ENCODE peak calls at places on chromosome 10, in ten cellular contexts. B is ecto neural progenitor cell; D is NCI-H1105 treated with DMSO at 0.1 percent for 48 hours; H is stimulated activated CD4-positive, alpha-beta T cell treated with anti-CD3 and anti-CD28 coated beads, Interleukin-1b, Interleukin-23, amount 100 ng/mL, for 1 hour; N is amniotic epithelial cell; R is left kidney; U is endodermal cell; C is aorta; P is GM04504; Z is activated CD8-positive, alpha-beta memory T cell treated with anti-CD3 and anti-CD28 coated beads, Interleukin-2, amount 10 ng/mL, durations not matched to agents 7 days and 5 days. L is an unnamed sample.

GRCh38 chr10:28393956-28394568 is 91.2 kb upstream of the MPP7 start:
- DNase-seq in H (peak), N (peak), B (peak), C (peak), Z (peak), U (peak), P (peak), R (peak), D (peak), L (peak)

GRCh38 chr10:74223755-74224530 is 72.9 kb downstream of the ADK start:
- DNase-seq in H (no peak), U (no peak), C (no peak), Z (no peak), D (no peak), P (peak), R (no peak), N (peak), B (no peak), L (no peak)

GRCh38 chr10:6300106-6300783 is 97.5 kb downstream of the PFKFB3 start:
- DNase-seq in Z (peak), C (no peak), N (peak), B (no peak), P (peak), U (no peak), H (no peak), D (no peak), R (peak), L (no peak)

GRCh38 chr10:123241391-123242141 is 87.4 kb downstream of the BUB3 start:
- DNase-seq in H (no peak), P (no peak), C (no peak), Z (peak), B (no peak), U (no peak), R (no peak), D (no peak), N (no peak), L (no peak)

GRCh38 chr10:3485287-3485686 is 299.7 kb downstream of the KLF6 start:
- DNase-seq in R (no peak), N (no peak), D (no peak), Z (no peak), B (no peak), H (no peak), P (no peak), U (no peak), C (no peak), L (no peak)

GRCh38 chr10:23390809-23391208 is 46.2 kb upstream of the C10orf67 start:
- DNase-seq in U (no peak), P (no peak), B (no peak), D (no peak), H (no peak), C (no peak), R (no peak), N (no peak), Z (no peak), L (no peak)

GRCh38 chr10:104795411-104795810 is 154.3 kb downstream of the SORCS3 start:
- DNase-seq in U (no peak), C (no peak), D (no peak), B (no peak), H (no peak), N (no peak), P (no peak), R (no peak), Z (no peak), L (no peak)

GRCh38 chr10:14601872-14602725 is 172.6 kb downstream of the FAM107B start:
- DNase-seq in H (no peak), B (no peak), P (peak), R (peak), N (peak), D (no peak), C (no peak), Z (peak), U (no peak), L (no peak)

GRCh38 chr10:101161494-101162299 is 30.6 kb downstream of the TLX1 start:
- DNase-seq in B (peak), R (peak), Z (peak), U (peak), P (peak), C (peak), N (peak), H (peak), D (peak), L (peak)

GRCh38 chr10:74079914-74080590 is 70.6 kb downstream of the AP3M1 start:
- DNase-seq in R (no peak), H (no peak), Z (no peak), N (no peak), D (no peak), U (no peak), B (no peak), P (no peak), C (no peak), L (no peak)

GRCh38 chr10:85544956-85545355 is 821.6 kb downstream of the GRID1 start:
- DNase-seq in B (no peak), U (peak), N (no peak), Z (no peak), D (no peak), R (no peak), P (no peak), C (no peak), H (no peak), L (no peak)

GRCh38 chr10:95755511-95756004 is 405 bp upstream of the ENTPD1 start:
- DNase-seq in Z (peak), N (no peak), D (no peak), U (peak), P (no peak), R (peak), B (no peak), C (no peak), H (no peak), L (no peak)

GRCh38 chr10:78624791-78625190 is 444.0 kb upstream of the ZMIZ1 start:
- DNase-seq in U (peak), C (no peak), D (no peak), H (no peak), P (no peak), Z (no peak), N (no peak), B (no peak), R (no peak), L (no peak)

GRCh38 chr10:33927347-33927746 is 592.9 kb upstream of the NRP1 start:
- DNase-seq in N (no peak), H (no peak), P (no peak), D (peak), B (no peak), Z (no peak), C (no peak), R (peak), U (no peak), L (peak)

GRCh38 chr10:73793456-73793855 is 8.1 kb downstream of the ZSWIM8 start:
- DNase-seq in U (no peak), Z (no peak), H (no peak), C (peak), R (no peak), P (no peak), D (no peak), N (no peak), B (no peak), L (no peak)

GRCh38 chr10:3850999-3851937 is 66.3 kb upstream of the KLF6 start:
- DNase-seq in P (peak), Z (no peak), H (no peak), C (no peak), D (no peak), R (peak), N (peak), U (no peak), B (no peak), L (no peak)

GRCh38 chr10:74852406-74852805 is 26.0 kb downstream of the KAT6B start:
- DNase-seq in D (no peak), U (no peak), P (no peak), R (no peak), B (no peak), C (no peak), H (no peak), Z (no peak), N (no peak), L (no peak)

GRCh38 chr10:126049741-126050140 is 153.4 kb downstream of the FANK1 start:
- DNase-seq in R (peak), B (no peak), D (no peak), N (peak), U (no peak), Z (no peak), C (no peak), H (no peak), P (peak), L (no peak)

GRCh38 chr10:94361161-94361794 is 1.5 kb downstream of the NOC3L start:
- DNase-seq in C (no peak), U (no peak), D (no peak), H (no peak), B (no peak), P (no peak), N (peak), Z (no peak), R (no peak), L (no peak)

GRCh38 chr10:112960151-112960681 is 10.2 kb downstream of the TCF7L2 start:
- DNase-seq in H (no peak), Z (no peak), N (peak), B (no peak), D (no peak), C (no peak), R (no peak), P (no peak), U (no peak), L (no peak)

GRCh38 chr10:127426746-127427145 is 122.4 kb upstream of the NPS start:
- DNase-seq in H (no peak), N (no peak), B (no peak), Z (no peak), U (no peak), R (no peak), C (no peak), P (peak), D (no peak), L (no peak)

GRCh38 chr10:88851706-88852105 is at the start of gene ANKRD22:
- DNase-seq in B (no peak), Z (no peak), D (no peak), C (no peak), U (peak), H (no peak), N (peak), P (no peak), R (peak), L (peak)

GRCh38 chr10:48390933-48391845 is 84.7 kb downstream of the MAPK8 start:
- DNase-seq in Z (no peak), P (no peak), N (peak), C (no peak), D (no peak), U (no peak), R (no peak), B (no peak), H (no peak), L (no peak)

GRCh38 chr10:35685402-35685801 is 43.3 kb upstream of the FZD8 start:
- DNase-seq in R (peak), U (no peak), H (no peak), N (no peak), D (no peak), C (no peak), Z (no peak), P (no peak), B (no peak), L (no peak)

GRCh38 chr10:97886264-97886663 is 36.6 kb downstream of the GOLGA7B start:
- DNase-seq in H (no peak), R (peak), B (no peak), C (no peak), D (no peak), Z (no peak), N (no peak), P (no peak), U (no peak), L (no peak)

GRCh38 chr10:13414855-13415254 is 66.8 kb upstream of the SEPHS1 start:
- DNase-seq in D (no peak), Z (no peak), H (no peak), P (peak), R (peak), N (peak), C (no peak), U (peak), B (no peak), L (no peak)

GRCh38 chr10:14282271-14282670 is 48.5 kb downstream of the FRMD4A start:
- DNase-seq in P (no peak), B (no peak), C (no peak), H (no peak), R (peak), D (no peak), Z (no peak), U (no peak), N (peak), L (no peak)

GRCh38 chr10:133159950-133160812 is at the start of gene KNDC1:
- DNase-seq in P (no peak), Z (peak), U (peak), R (peak), N (no peak), H (no peak), D (peak), C (peak), B (peak), L (no peak)

GRCh38 chr10:123470570-123470969 is 195.6 kb upstream of the GPR26 start:
- DNase-seq in U (no peak), N (no peak), P (no peak), R (no peak), Z (no peak), D (peak), H (no peak), B (no peak), C (no peak), L (no peak)

GRCh38 chr10:132462463-132463332 is 65.7 kb downstream of the PWWP2B start:
- DNase-seq in N (no peak), R (no peak), D (no peak), C (peak), B (no peak), H (no peak), Z (no peak), U (peak), P (no peak), L (peak)

GRCh38 chr10:89369142-89370105 is 8.4 kb upstream of the IFIT1B start:
- DNase-seq in N (peak), U (peak), C (no peak), R (peak), Z (peak), B (no peak), P (no peak), D (peak), H (no peak), L (no peak)

GRCh38 chr10:5525581-5526271 is 965 bp downstream of the CALML3 start:
- DNase-seq in U (peak), B (peak), Z (no peak), C (peak), N (peak), R (no peak), H (no peak), D (no peak), P (no peak), L (peak)

L was measured in suprapubic skin.